ENCODE peak calls at places on chromosome 22, in nine cellular contexts. One of them, this sample, is unnamed.

GRCh38 chr22:43384863-43385262 is 27.0 kb upstream of the MPPED1 start:
- DNase-seq in AG09309: no peak
- DNase-seq in heart right ventricle: no peak
- DNase-seq in uterus: no peak
- DNase-seq in breast epithelium: no peak
- DNase-seq in cardiac fibroblast: no peak
- DNase-seq in BE2C: no peak
- DNase-seq in tibial nerve: no peak
- DNase-seq in lower lobe of right lung: peak; percentile 6
- DNase-seq in this sample: no peak

GRCh38 chr22:41919357-41920224 is 4.7 kb upstream of the SHISA8 start:
- DNase-seq in AG09309: no peak
- DNase-seq in heart right ventricle: peak; percentile 74
- DNase-seq in uterus: no peak
- DNase-seq in breast epithelium: peak; percentile 41
- DNase-seq in cardiac fibroblast: peak; percentile 33
- DNase-seq in BE2C: peak; percentile 65
- DNase-seq in tibial nerve: peak; percentile 20
- DNase-seq in lower lobe of right lung: peak; percentile 74
- DNase-seq in this sample: no peak

GRCh38 chr22:40932396-40932795 is 18.8 kb upstream of the RBX1 start:
- DNase-seq in AG09309: no peak
- DNase-seq in heart right ventricle: no peak
- DNase-seq in uterus: no peak
- DNase-seq in breast epithelium: no peak
- DNase-seq in cardiac fibroblast: no peak
- DNase-seq in BE2C: no peak
- DNase-seq in tibial nerve: no peak
- DNase-seq in lower lobe of right lung: no peak
- DNase-seq in this sample: no peak

GRCh38 chr22:44702479-44703219 is 645 bp downstream of the PRR5 start:
- DNase-seq in AG09309: no peak
- DNase-seq in heart right ventricle: no peak
- DNase-seq in uterus: peak; percentile 25
- DNase-seq in breast epithelium: no peak
- DNase-seq in cardiac fibroblast: peak; percentile 48
- DNase-seq in BE2C: no peak
- DNase-seq in tibial nerve: no peak
- DNase-seq in lower lobe of right lung: no peak
- DNase-seq in this sample: peak; percentile 80

GRCh38 chr22:46483353-46483752 is 54.1 kb downstream of the CELSR1 start:
- DNase-seq in AG09309: no peak
- DNase-seq in heart right ventricle: no peak
- DNase-seq in uterus: no peak
- DNase-seq in breast epithelium: no peak
- DNase-seq in cardiac fibroblast: no peak
- DNase-seq in BE2C: no peak
- DNase-seq in tibial nerve: no peak
- DNase-seq in lower lobe of right lung: no peak
- DNase-seq in this sample: no peak

GRCh38 chr22:20569059-20570058 is 61.9 kb downstream of the MED15 start:
- DNase-seq in AG09309: peak; percentile 94
- DNase-seq in heart right ventricle: peak; percentile 65
- DNase-seq in uterus: peak; percentile 71
- DNase-seq in breast epithelium: peak; percentile 91
- DNase-seq in cardiac fibroblast: peak; percentile 95
- DNase-seq in BE2C: no peak
- DNase-seq in tibial nerve: peak; percentile 72
- DNase-seq in lower lobe of right lung: peak; percentile 90
- DNase-seq in this sample: peak; percentile 34

GRCh38 chr22:30940655-30941362 is 27.8 kb downstream of the MORC2 start:
- DNase-seq in AG09309: no peak
- DNase-seq in heart right ventricle: no peak
- DNase-seq in uterus: no peak
- DNase-seq in breast epithelium: no peak
- DNase-seq in cardiac fibroblast: no peak
- DNase-seq in BE2C: no peak
- DNase-seq in tibial nerve: no peak
- DNase-seq in lower lobe of right lung: no peak
- DNase-seq in this sample: no peak

GRCh38 chr22:33873186-33873585 is 47.1 kb downstream of the LARGE1 start:
- DNase-seq in AG09309: no peak
- DNase-seq in heart right ventricle: peak; percentile 48
- DNase-seq in uterus: peak; percentile 39
- DNase-seq in breast epithelium: no peak
- DNase-seq in cardiac fibroblast: no peak
- DNase-seq in BE2C: no peak
- DNase-seq in tibial nerve: no peak
- DNase-seq in lower lobe of right lung: no peak
- DNase-seq in this sample: no peak

GRCh38 chr22:23391022-23391421 is 189.1 kb downstream of the IGLL1 start:
- DNase-seq in AG09309: no peak
- DNase-seq in heart right ventricle: no peak
- DNase-seq in uterus: no peak
- DNase-seq in breast epithelium: no peak
- DNase-seq in cardiac fibroblast: no peak
- DNase-seq in BE2C: no peak
- DNase-seq in tibial nerve: no peak
- DNase-seq in lower lobe of right lung: peak; percentile 31
- DNase-seq in this sample: no peak

GRCh38 chr22:19970031-19970478 is 28.4 kb upstream of the TXNRD2 start:
- DNase-seq in AG09309: no peak
- DNase-seq in heart right ventricle: no peak
- DNase-seq in uterus: no peak
- DNase-seq in breast epithelium: no peak
- DNase-seq in cardiac fibroblast: no peak
- DNase-seq in BE2C: no peak
- DNase-seq in tibial nerve: no peak
- DNase-seq in lower lobe of right lung: no peak
- DNase-seq in this sample: no peak

GRCh38 chr22:26484360-26484706 is 656 bp downstream of the SRRD start:
- DNase-seq in AG09309: no peak
- DNase-seq in heart right ventricle: no peak
- DNase-seq in uterus: no peak
- DNase-seq in breast epithelium: no peak
- DNase-seq in cardiac fibroblast: no peak
- DNase-seq in BE2C: no peak
- DNase-seq in tibial nerve: no peak
- DNase-seq in lower lobe of right lung: no peak
- DNase-seq in this sample: no peak

GRCh38 chr22:44881246-44881600 is 128.6 kb downstream of the PHF21B start:
- DNase-seq in AG09309: no peak
- DNase-seq in heart right ventricle: no peak
- DNase-seq in uterus: no peak
- DNase-seq in breast epithelium: no peak
- DNase-seq in cardiac fibroblast: no peak
- DNase-seq in BE2C: no peak
- DNase-seq in tibial nerve: no peak
- DNase-seq in lower lobe of right lung: no peak
- DNase-seq in this sample: no peak

GRCh38 chr22:36166086-36166485 is 5.5 kb upstream of the APOL3 start:
- DNase-seq in AG09309: no peak
- DNase-seq in heart right ventricle: no peak
- DNase-seq in uterus: no peak
- DNase-seq in breast epithelium: no peak
- DNase-seq in cardiac fibroblast: no peak
- DNase-seq in BE2C: no peak
- DNase-seq in tibial nerve: no peak
- DNase-seq in lower lobe of right lung: no peak
- DNase-seq in this sample: no peak

GRCh38 chr22:24485608-24486007 is 9.5 kb upstream of the UPB1 start:
- DNase-seq in AG09309: no peak
- DNase-seq in heart right ventricle: no peak
- DNase-seq in uterus: no peak
- DNase-seq in breast epithelium: no peak
- DNase-seq in cardiac fibroblast: no peak
- DNase-seq in BE2C: peak; percentile 29
- DNase-seq in tibial nerve: no peak
- DNase-seq in lower lobe of right lung: no peak
- DNase-seq in this sample: no peak

GRCh38 chr22:34804588-34804987 is 261.4 kb upstream of the ISX start:
- DNase-seq in AG09309: no peak
- DNase-seq in heart right ventricle: no peak
- DNase-seq in uterus: no peak
- DNase-seq in breast epithelium: no peak
- DNase-seq in cardiac fibroblast: no peak
- DNase-seq in BE2C: no peak
- DNase-seq in tibial nerve: no peak
- DNase-seq in lower lobe of right lung: no peak
- DNase-seq in this sample: no peak

GRCh38 chr22:26477341-26477731 is 6.2 kb downstream of the HPS4 start:
- DNase-seq in AG09309: no peak
- DNase-seq in heart right ventricle: no peak
- DNase-seq in uterus: no peak
- DNase-seq in breast epithelium: no peak
- DNase-seq in cardiac fibroblast: no peak
- DNase-seq in BE2C: no peak
- DNase-seq in tibial nerve: no peak
- DNase-seq in lower lobe of right lung: no peak
- DNase-seq in this sample: no peak

GRCh38 chr22:46073683-46074504 is 76.4 kb upstream of the PPARA start:
- DNase-seq in AG09309: no peak
- DNase-seq in heart right ventricle: peak; percentile 51
- DNase-seq in uterus: peak; percentile 47
- DNase-seq in breast epithelium: no peak
- DNase-seq in cardiac fibroblast: peak; percentile 50
- DNase-seq in BE2C: peak; percentile 59
- DNase-seq in tibial nerve: no peak
- DNase-seq in lower lobe of right lung: peak; percentile 53
- DNase-seq in this sample: peak; percentile 62

GRCh38 chr22:11253000-11253511 is 4274.9 kb upstream of the OR11H1 start:
- DNase-seq in AG09309: no peak
- DNase-seq in heart right ventricle: peak; percentile 7
- DNase-seq in uterus: peak; percentile 6
- DNase-seq in breast epithelium: no peak
- DNase-seq in cardiac fibroblast: no peak
- DNase-seq in BE2C: peak; percentile 1
- DNase-seq in tibial nerve: no peak
- DNase-seq in lower lobe of right lung: peak; percentile 34
- DNase-seq in this sample: peak; percentile 90

GRCh38 chr22:42184852-42185251 is 54.2 kb upstream of the CYP2D6 start:
- DNase-seq in AG09309: no peak
- DNase-seq in heart right ventricle: no peak
- DNase-seq in uterus: no peak
- DNase-seq in breast epithelium: no peak
- DNase-seq in cardiac fibroblast: no peak
- DNase-seq in BE2C: no peak
- DNase-seq in tibial nerve: no peak
- DNase-seq in lower lobe of right lung: no peak
- DNase-seq in this sample: no peak

DNA sequence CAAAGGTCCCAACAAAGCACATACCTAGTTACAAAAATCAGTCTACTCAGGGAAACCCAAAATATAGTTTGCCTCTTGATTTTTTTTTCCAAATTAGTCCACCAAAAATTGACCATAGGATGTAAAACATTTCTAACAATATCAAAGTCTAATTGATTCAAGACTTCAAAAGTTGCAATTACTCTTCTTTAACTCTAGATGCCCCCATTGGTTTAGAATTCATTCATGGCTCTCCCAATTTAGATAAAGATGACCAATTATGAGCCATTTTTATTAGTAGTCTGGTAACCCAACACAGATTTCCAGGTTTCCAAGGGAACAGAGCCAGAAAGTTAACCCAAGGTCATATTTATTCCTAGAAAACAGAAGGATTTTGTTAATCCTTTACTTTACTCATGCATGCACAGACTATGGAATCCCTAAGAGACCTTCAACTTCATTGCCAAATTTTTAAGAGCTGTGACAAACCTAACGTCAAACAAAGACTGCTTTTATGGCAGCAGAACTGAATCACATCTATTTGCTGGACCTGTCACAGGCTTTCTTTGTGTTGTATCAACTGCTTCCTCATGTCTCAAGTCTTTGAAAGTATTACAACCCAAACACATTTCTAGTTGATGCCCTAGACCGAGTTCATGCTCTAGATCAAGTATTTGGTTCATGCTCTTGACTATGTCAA is 55.3 kb downstream of the C22orf42 start:
- DNase-seq in AG09309: no peak
- DNase-seq in heart right ventricle: no peak
- DNase-seq in uterus: no peak
- DNase-seq in breast epithelium: no peak
- DNase-seq in cardiac fibroblast: peak; percentile 19
- DNase-seq in BE2C: no peak
- DNase-seq in tibial nerve: no peak
- DNase-seq in lower lobe of right lung: no peak
- DNase-seq in this sample: no peak
- TF ChIP-seq CTCF in AG09309: peak; percentile 23
- TF ChIP-seq CTCF in heart right ventricle: peak; percentile 46
- TF ChIP-seq CTCF in uterus: no peak
- TF ChIP-seq CTCF in breast epithelium: peak; percentile 38
- TF ChIP-seq CTCF in cardiac fibroblast: peak; percentile 23
- TF ChIP-seq CTCF in BE2C: no peak
- TF ChIP-seq CTCF in tibial nerve: no peak
- TF ChIP-seq CTCF in lower lobe of right lung: peak; percentile 44
- TF ChIP-seq CTCF in this sample: peak; percentile 76

DNA sequence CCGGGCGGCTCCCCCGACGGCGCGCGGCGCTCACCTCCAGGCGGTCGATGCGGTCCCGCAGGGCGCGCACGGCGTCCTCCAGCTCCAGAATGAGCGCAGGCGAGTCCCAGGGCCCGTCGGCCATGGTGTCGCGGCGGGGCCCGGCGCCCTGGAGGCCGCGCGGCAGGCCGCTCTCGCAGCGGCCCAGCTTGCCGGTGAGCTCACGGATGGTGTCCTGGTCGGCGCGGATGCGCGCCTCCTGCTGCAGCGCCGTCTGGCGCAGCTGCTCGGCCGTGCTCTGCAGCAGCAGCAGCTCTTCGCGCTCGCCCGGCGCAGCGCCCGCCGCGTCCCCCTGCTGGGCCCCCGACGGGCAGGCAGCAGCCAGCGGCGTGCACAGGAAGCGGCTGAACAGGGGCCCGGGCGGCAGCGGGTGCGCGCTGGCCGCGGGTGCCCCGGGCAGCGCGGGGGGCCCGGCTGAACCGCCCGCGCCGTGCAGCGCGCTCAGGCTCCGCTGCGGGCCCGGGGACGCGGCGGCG is 570 bp downstream of the NPTXR start:
- DNase-seq in AG09309: no peak
- DNase-seq in heart right ventricle: peak; percentile 60
- DNase-seq in uterus: peak; percentile 63
- DNase-seq in breast epithelium: no peak
- DNase-seq in cardiac fibroblast: peak; percentile 85
- DNase-seq in BE2C: peak; percentile 87
- DNase-seq in tibial nerve: no peak
- DNase-seq in lower lobe of right lung: peak; percentile 59
- DNase-seq in this sample: no peak
- TF ChIP-seq CTCF in AG09309: peak; percentile 22
- TF ChIP-seq CTCF in heart right ventricle: no peak
- TF ChIP-seq CTCF in uterus: peak; percentile 71
- TF ChIP-seq CTCF in breast epithelium: peak; percentile 34
- TF ChIP-seq CTCF in cardiac fibroblast: no peak
- TF ChIP-seq CTCF in BE2C: peak; percentile 31
- TF ChIP-seq CTCF in tibial nerve: peak; percentile 25
- TF ChIP-seq CTCF in lower lobe of right lung: peak; percentile 40
- TF ChIP-seq CTCF in this sample: peak; percentile 71

GRCh38 chr22:27723150-27723549 is 78.4 kb downstream of the MN1 start:
- DNase-seq in AG09309: no peak
- DNase-seq in heart right ventricle: no peak
- DNase-seq in uterus: no peak
- DNase-seq in breast epithelium: no peak
- DNase-seq in cardiac fibroblast: no peak
- DNase-seq in BE2C: no peak
- DNase-seq in tibial nerve: no peak
- DNase-seq in lower lobe of right lung: no peak
- DNase-seq in this sample: no peak
- TF ChIP-seq CTCF in AG09309: no peak
- TF ChIP-seq CTCF in heart right ventricle: no peak
- TF ChIP-seq CTCF in uterus: no peak
- TF ChIP-seq CTCF in breast epithelium: no peak
- TF ChIP-seq CTCF in cardiac fibroblast: peak; percentile 3
- TF ChIP-seq CTCF in BE2C: peak; percentile 24
- TF ChIP-seq CTCF in tibial nerve: no peak
- TF ChIP-seq CTCF in lower lobe of right lung: no peak
- TF ChIP-seq CTCF in this sample: peak; percentile 66

GRCh38 chr22:49930596-49931412 is 12.4 kb downstream of the CRELD2 start:
- DNase-seq in AG09309: peak; percentile 24
- DNase-seq in heart right ventricle: no peak
- DNase-seq in uterus: no peak
- DNase-seq in breast epithelium: peak; percentile 93
- DNase-seq in cardiac fibroblast: peak; percentile 76
- DNase-seq in BE2C: peak; percentile 81
- DNase-seq in tibial nerve: peak; percentile 72
- DNase-seq in lower lobe of right lung: peak; percentile 75
- DNase-seq in this sample: no peak
- TF ChIP-seq CTCF in AG09309: peak; percentile 54
- TF ChIP-seq CTCF in heart right ventricle: peak; percentile 79
- TF ChIP-seq CTCF in uterus: peak; percentile 54
- TF ChIP-seq CTCF in breast epithelium: peak; percentile 72
- TF ChIP-seq CTCF in cardiac fibroblast: peak; percentile 45
- TF ChIP-seq CTCF in BE2C: peak; percentile 89
- TF ChIP-seq CTCF in tibial nerve: peak; percentile 66
- TF ChIP-seq CTCF in lower lobe of right lung: peak; percentile 80
- TF ChIP-seq CTCF in this sample: peak; percentile 78